ENCODE peak calls at places on chromosomes 16 and 17, in five cellular contexts. R, K, E, V and M are unnamed samples.

GRCh38 chr16:76118344-76118743 is 158.9 kb upstream of the CNTNAP4 start:
- DNase-seq in R (no peak), E (peak; percentile 1), K (no peak), V (peak; percentile 13), M (no peak)

GRCh38 chr16:68548947-68549346 is 9.9 kb downstream of the ZFP90 start:
- DNase-seq in E (no peak), V (no peak), R (no peak), K (no peak), M (no peak)

GRCh38 chr17:43584666-43585102 is 38.5 kb upstream of the ETV4 start:
- DNase-seq in R (peak; percentile 51), E (no peak), K (no peak), V (peak; percentile 81), M (no peak)

GRCh38 chr17:39926588-39927100 is 757 bp downstream of the ORMDL3 start:
- DNase-seq in R (peak; percentile 48), E (peak; percentile 44), V (peak; percentile 50), K (peak; percentile 68), M (peak; percentile 43)

GRCh38 chr16:29107299-29107698 is 122.4 kb downstream of the LAT start:
- DNase-seq in V (no peak), R (no peak), E (no peak), K (no peak), M (no peak)

GRCh38 chr17:73932216-73932749 is 271.2 kb upstream of the RPL38 start:
- DNase-seq in V (no peak), K (no peak), R (no peak), E (no peak), M (no peak)

GRCh38 chr17:66200685-66201092 is 8.8 kb upstream of the CEP112 start:
- DNase-seq in K (no peak), V (peak; percentile 77), E (peak; percentile 66), R (peak; percentile 87), M (peak; percentile 38)

GRCh38 chr17:41910701-41911391 is 7.9 kb downstream of the ACLY start:
- DNase-seq in K (no peak), R (peak; percentile 95), V (no peak), E (peak; percentile 19), M (peak; percentile 70)

GRCh38 chr17:78862073-78863023 is 21.7 kb upstream of the USP36 start:
- DNase-seq in K (peak; percentile 74), E (peak; percentile 92), R (peak; percentile 95), V (no peak), M (peak; percentile 79)

GRCh38 chr17:7922499-7923289 is 6.6 kb upstream of the RNF227 start:
- DNase-seq in E (no peak), K (peak; percentile 90), R (peak; percentile 84), V (peak; percentile 76), M (peak; percentile 56)

GRCh38 chr16:63752347-63752746 is 1369.5 kb downstream of the CDH11 start:
- DNase-seq in K (no peak), V (no peak), E (no peak), R (no peak), M (no peak)

GRCh38 chr17:7046127-7046724 is 2.3 kb upstream of the SLC16A11 start:
- DNase-seq in K (peak; percentile 92), R (no peak), E (peak; percentile 84), V (peak; percentile 85), M (peak; percentile 75)

GRCh38 chr17:16068323-16068722 is 68.7 kb downstream of the TTC19 start:
- DNase-seq in E (no peak), K (no peak), R (peak; percentile 12), V (no peak), M (no peak)

GRCh38 chr17:7486181-7486580 is 2.0 kb downstream of the POLR2A start:
- DNase-seq in E (no peak), V (no peak), R (no peak), K (no peak), M (no peak)

GRCh38 chr17:44108440-44109311 is 14.8 kb downstream of the HDAC5 start:
- DNase-seq in V (peak; percentile 74), K (peak; percentile 63), E (no peak), R (peak; percentile 93), M (no peak)

GRCh38 chr16:56909484-56910113 is 22.3 kb upstream of the HERPUD1 start:
- DNase-seq in R (peak; percentile 18), E (no peak), V (no peak), K (no peak), M (no peak)

GRCh38 chr17:80845863-80846671 is 145.6 kb upstream of the CHMP6 start:
- DNase-seq in E (no peak), K (peak; percentile 37), R (no peak), V (no peak), M (no peak)

GRCh38 chr17:2140683-2141082 is 85.8 kb downstream of the HIC1 start:
- DNase-seq in R (no peak), V (no peak), K (no peak), E (peak; percentile 32), M (no peak)

GRCh38 chr16:12162586-12162985 is 186.1 kb downstream of the SNX29 start:
- DNase-seq in K (no peak), R (no peak), V (no peak), E (no peak), M (no peak)

GRCh38 chr17:5220074-5220473 is 14.6 kb downstream of the SCIMP start:
- DNase-seq in K (peak; percentile 2), E (no peak), V (no peak), R (no peak), M (no peak)

GRCh38 chr16:54200161-54200534 is 86.4 kb downstream of the IRX3 start:
- DNase-seq in R (no peak), K (no peak), E (no peak), V (no peak), M (no peak)

GRCh38 chr17:73342057-73342522 is 30.3 kb upstream of the CDC42EP4 start:
- DNase-seq in E (peak; percentile 96), K (peak; percentile 60), V (no peak), R (peak; percentile 98), M (peak; percentile 34)

GRCh38 chr16:55480228-55480655 is 1.2 kb downstream of the MMP2 start:
- DNase-seq in V (no peak), K (peak; percentile 80), E (peak; percentile 59), R (peak; percentile 95), M (no peak)

GRCh38 chr17:69608808-69609494 is 194.5 kb downstream of the MAP2K6 start:
- DNase-seq in E (peak; percentile 83), K (no peak), V (no peak), R (peak; percentile 82), M (peak; percentile 44)

GRCh38 chr17:42354956-42355843 is 33.0 kb downstream of the STAT3 start:
- DNase-seq in E (peak; percentile 30), V (no peak), K (no peak), R (peak; percentile 53), M (no peak)

GRCh38 chr17:50541402-50541915 is 5.5 kb upstream of the SPATA20 start:
- DNase-seq in V (no peak), R (no peak), K (no peak), E (no peak), M (no peak)

GRCh38 chr16:49491736-49492089 is 118.1 kb downstream of the C16orf78 start:
- DNase-seq in R (no peak), V (peak; percentile 17), K (peak; percentile 42), E (peak; percentile 2), M (no peak)

GRCh38 chr17:57903961-57904360 is 51.3 kb downstream of the CUEDC1 start:
- DNase-seq in E (no peak), R (no peak), K (peak; percentile 35), V (no peak), M (no peak)

GRCh38 chr17:5283531-5284315 is 1.6 kb downstream of the RABEP1 start:
- DNase-seq in E (peak; percentile 24), K (no peak), R (peak; percentile 7), V (no peak), M (no peak)

GRCh38 chr16:19119564-19119963 is 5.8 kb downstream of the ITPRIPL2 start:
- DNase-seq in R (peak; percentile 81), V (no peak), E (peak; percentile 81), K (no peak), M (peak; percentile 50)

GRCh38 chr16:12901204-12901596 is 198 bp upstream of the SHISA9 start:
- DNase-seq in E (peak; percentile 62), V (no peak), K (no peak), R (no peak), M (no peak)

GRCh38 chr16:23282508-23282907 is 19.6 kb upstream of the SCNN1B start:
- DNase-seq in K (no peak), R (no peak), V (no peak), E (peak; percentile 49), M (no peak)

GRCh38 chr17:42520540-42520951 is 15.5 kb upstream of the NAGLU start:
- DNase-seq in R (no peak), E (no peak), V (peak; percentile 63), K (no peak), M (no peak)

GRCh38 chr17:12613566-12613965 is 52.1 kb upstream of the MYOCD start:
- DNase-seq in R (peak; percentile 84), E (no peak), V (no peak), K (no peak), M (no peak)

GRCh38 chr16:69889295-69889964 is 61.7 kb upstream of the CLEC18A start:
- DNase-seq in E (no peak), K (no peak), R (no peak), V (no peak), M (no peak)

GRCh38 chr17:42691021-42691545 is 8.8 kb downstream of the CNTNAP1 start:
- DNase-seq in K (no peak), V (no peak), R (no peak), E (no peak), M (no peak)

GRCh38 chr17:55417411-55418268 is 4.0 kb downstream of the MMD start:
- DNase-seq in K (no peak), E (no peak), R (no peak), V (no peak), M (no peak)

GRCh38 chr17:55413825-55414489 is 7.7 kb downstream of the MMD start:
- DNase-seq in R (no peak), V (no peak), E (no peak), K (no peak), M (no peak)

GRCh38 chr17:55414983-55415382 is 6.7 kb downstream of the MMD start:
- DNase-seq in E (no peak), V (no peak), R (no peak), K (no peak), M (no peak)

GRCh38 chr17:55416470-55417052 is 5.1 kb downstream of the MMD start:
- DNase-seq in K (no peak), R (peak; percentile 81), E (no peak), V (no peak), M (no peak)

GRCh38 chr17:55416000-55416399 is 5.6 kb downstream of the MMD start:
- DNase-seq in E (no peak), R (no peak), K (no peak), V (no peak), M (no peak)
- TF ChIP-seq CTCF in E (no peak), R (no peak), K (no peak), V (no peak), M (no peak)

GRCh38 chr16:3131755-3132377 is 3.0 kb upstream of the ZNF213 start:
- DNase-seq in V (peak; percentile 76), K (no peak), R (peak; percentile 44), E (no peak), M (peak; percentile 23)
- TF ChIP-seq CTCF in V (peak; percentile 70), K (peak; percentile 47), R (peak; percentile 63), E (peak; percentile 55), M (peak; percentile 63)

GRCh38 chr16:58187092-58187491 is 10.8 kb downstream of the CSNK2A2 start:
- DNase-seq in K (no peak), R (peak; percentile 31), V (no peak), E (no peak), M (no peak)
- TF ChIP-seq CTCF in K (no peak), R (no peak), V (no peak), E (no peak), M (no peak)

GRCh38 chr17:545156-545555 is 169.5 kb downstream of the VPS53 start:
- DNase-seq in V (no peak), K (no peak), R (no peak), E (no peak), M (no peak)
- TF ChIP-seq CTCF in V (no peak), K (no peak), R (no peak), E (no peak), M (no peak)